ENCODE peak calls at places on chromosomes 2 and 18, in four cellular contexts. L, U, D and A are unnamed samples.
A peak's percentile ranks its signal among the peaks of the same experiment; 100 is the strongest.

GRCh38 chr2:239444626-239445625 is 44.1 kb upstream of the HDAC4 start:
- DNase-seq in L (no peak), U (no peak), D (no peak), A (peak; percentile 94)

GRCh38 chr2:55115795-55116597 is 65.7 kb upstream of the RTN4 start:
- DNase-seq in L (no peak), U (peak; percentile 47), D (no peak), A (no peak)

GRCh38 chr2:240463274-240463865 is 27.9 kb downstream of the GPC1 start:
- DNase-seq in L (no peak), U (no peak), D (no peak), A (no peak)

GRCh38 chr2:165864353-165864752 is 70.3 kb upstream of the GALNT3 start:
- DNase-seq in L (no peak), U (no peak), D (no peak), A (no peak)

GRCh38 chr2:85601771-85602475 is 575 bp downstream of the TMEM150A start:
- DNase-seq in L (peak; percentile 58), U (peak; percentile 44), D (no peak), A (peak; percentile 61)

GRCh38 chr2:144477281-144477942 is 42.5 kb downstream of the ZEB2 start:
- DNase-seq in L (no peak), U (no peak), D (no peak), A (no peak)

GRCh38 chr2:85924522-85924921 is 35.7 kb upstream of the ST3GAL5 start:
- DNase-seq in L (no peak), U (no peak), D (no peak), A (no peak)

GRCh38 chr18:63505566-63506335 is 29.0 kb downstream of the SERPINB5 start:
- DNase-seq in L (peak; percentile 75), U (peak; percentile 34), D (no peak), A (peak; percentile 13)

GRCh38 chr2:70570041-70570661 is 16.5 kb upstream of the TGFA start:
- DNase-seq in L (peak; percentile 42), U (no peak), D (no peak), A (peak; percentile 65)

GRCh38 chr2:72034353-72035095 is 113.1 kb downstream of the CYP26B1 start:
- DNase-seq in L (no peak), U (no peak), D (no peak), A (no peak)

GRCh38 chr2:173027181-173028128 is 48.2 kb upstream of the MAP3K20 start:
- DNase-seq in L (peak; percentile 88), U (peak; percentile 84), D (peak; percentile 41), A (peak; percentile 79)

GRCh38 chr2:10257036-10257435 is 45.7 kb upstream of the HPCAL1 start:
- DNase-seq in L (peak; percentile 7), U (no peak), D (no peak), A (no peak)

GRCh38 chr18:57518533-57518932 is 68.0 kb downstream of the FECH start:
- DNase-seq in L (no peak), U (no peak), D (no peak), A (no peak)

GRCh38 chr2:240569523-240569997 is 1.3 kb downstream of the RNPEPL1 start:
- DNase-seq in L (peak; percentile 7), U (no peak), D (no peak), A (no peak)

GRCh38 chr2:2254206-2254605 is 76.9 kb downstream of the MYT1L start:
- DNase-seq in L (no peak), U (no peak), D (no peak), A (no peak)

GRCh38 chr18:40019797-40020392 is 1935.1 kb upstream of the PIK3C3 start:
- DNase-seq in L (no peak), U (no peak), D (no peak), A (no peak)

GRCh38 chr18:39453882-39454281 is 1888.3 kb upstream of the CELF4 start:
- DNase-seq in L (no peak), U (no peak), D (no peak), A (peak; percentile 30)

GRCh38 chr2:176685908-176686307 is 416.7 kb downstream of the MTX2 start:
- DNase-seq in L (no peak), U (no peak), D (no peak), A (no peak)

GRCh38 chr2:11692966-11693521 is 23.0 kb upstream of the NTSR2 start:
- DNase-seq in L (peak; percentile 67), U (peak; percentile 76), D (no peak), A (peak; percentile 84)

GRCh38 chr2:231530099-231531085 is at the start of gene NMUR1:
- DNase-seq in L (peak; percentile 72), U (peak; percentile 84), D (no peak), A (no peak)

GRCh38 chr2:239021651-239022436 is 174.0 kb downstream of the TWIST2 start:
- DNase-seq in L (no peak), U (no peak), D (no peak), A (no peak)

GRCh38 chr2:11377915-11378649 is 33.6 kb upstream of the ROCK2 start:
- DNase-seq in L (no peak), U (no peak), D (peak; percentile 61), A (no peak)

GRCh38 chr2:230908094-230908594 is 16.9 kb downstream of the GPR55 start:
- DNase-seq in L (no peak), U (no peak), D (no peak), A (no peak)

GRCh38 chr2:25794544-25795276 is 83.6 kb downstream of the ASXL2 start:
- DNase-seq in L (no peak), U (no peak), D (peak; percentile 16), A (no peak)

GRCh38 chr2:59752512-59752911 is 800.9 kb downstream of the BCL11A start:
- DNase-seq in L (no peak), U (no peak), D (no peak), A (no peak)

GRCh38 chr2:59761966-59762365 is 791.5 kb downstream of the BCL11A start:
- DNase-seq in L (no peak), U (no peak), D (no peak), A (peak; percentile 43)

GRCh38 chr2:59754336-59754735 is 799.1 kb downstream of the BCL11A start:
- DNase-seq in L (peak; percentile 76), U (no peak), D (no peak), A (no peak)

DNA sequence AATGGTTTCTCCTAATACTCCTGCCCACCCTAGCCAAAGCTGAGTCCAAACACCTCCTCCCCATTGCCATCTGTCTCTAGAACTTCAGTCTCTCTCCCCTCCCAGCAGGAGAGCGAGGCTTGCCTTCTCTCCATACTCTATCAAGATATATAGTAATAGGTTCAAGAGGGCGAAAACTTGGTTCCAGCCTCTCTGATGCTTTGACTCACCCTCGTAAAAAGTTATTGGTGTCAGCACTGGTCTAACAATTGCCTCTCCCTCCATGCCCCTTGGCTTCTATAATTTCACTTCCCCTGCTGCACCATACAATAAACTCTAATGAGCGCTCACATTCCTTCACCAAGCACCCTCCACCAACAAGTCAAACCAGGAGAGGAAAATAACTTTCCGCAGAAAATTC is 797.3 kb downstream of the BCL11A start:
- DNase-seq in L (no peak), U (no peak), D (no peak), A (no peak)
- TF ChIP-seq CREM in L (no peak), U (no peak), D (no peak), A (no peak)

GRCh38 chr2:96088340-96089335 is 27.7 kb downstream of the ADRA2B start:
- DNase-seq in L (peak; percentile 5), U (no peak), D (no peak), A (no peak)
- TF ChIP-seq CREM in L (no peak), U (no peak), D (no peak), A (no peak)

GRCh38 chr2:212448698-212449097 is 89.9 kb downstream of the ERBB4 start:
- DNase-seq in L (no peak), U (no peak), D (no peak), A (peak; percentile 84)

GRCh38 chr2:212454149-212454548 is 84.5 kb downstream of the ERBB4 start:
- DNase-seq in L (no peak), U (no peak), D (no peak), A (no peak)

GRCh38 chr2:212451786-212452200 is 86.8 kb downstream of the ERBB4 start:
- DNase-seq in L (no peak), U (no peak), D (no peak), A (peak; percentile 99)
- TF ChIP-seq CREM in L (no peak), U (no peak), D (no peak), A (no peak)

GRCh38 chr2:150882751-150883520 is 378.7 kb downstream of the RBM43 start:
- DNase-seq in L (no peak), U (no peak), D (no peak), A (no peak)

GRCh38 chr2:150880986-150881385 is 380.7 kb downstream of the RBM43 start:
- DNase-seq in L (no peak), U (no peak), D (no peak), A (no peak)

GRCh38 chr2:150876201-150877085 is 385.2 kb downstream of the RBM43 start:
- DNase-seq in L (no peak), U (no peak), D (no peak), A (no peak)

GRCh38 chr2:150883521-150883895 is 378.2 kb downstream of the RBM43 start:
- DNase-seq in L (no peak), U (no peak), D (no peak), A (no peak)

DNA sequence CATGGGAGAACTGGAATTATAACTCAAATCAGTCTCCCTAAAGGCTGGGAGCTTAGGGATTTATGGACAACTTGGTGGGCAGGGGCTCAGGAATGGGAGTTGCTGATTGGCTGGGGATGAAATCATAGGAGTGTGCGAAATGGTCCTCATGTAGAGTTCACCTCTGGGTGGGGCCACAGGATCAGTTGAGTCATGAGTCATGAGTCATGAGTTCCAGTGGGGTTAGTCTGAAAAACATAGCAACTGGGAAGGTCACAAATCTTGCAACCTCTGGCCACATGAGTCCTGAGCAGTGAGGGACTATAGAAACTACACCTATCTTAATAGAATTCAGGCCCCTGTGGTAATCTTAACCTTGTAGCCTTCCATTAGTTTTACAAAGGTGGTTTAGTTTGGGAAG is 383.3 kb downstream of the RBM43 start:
- DNase-seq in L (no peak), U (no peak), D (no peak), A (peak; percentile 13)
- TF ChIP-seq CREM in L (no peak), U (no peak), D (no peak), A (no peak)

DNA sequence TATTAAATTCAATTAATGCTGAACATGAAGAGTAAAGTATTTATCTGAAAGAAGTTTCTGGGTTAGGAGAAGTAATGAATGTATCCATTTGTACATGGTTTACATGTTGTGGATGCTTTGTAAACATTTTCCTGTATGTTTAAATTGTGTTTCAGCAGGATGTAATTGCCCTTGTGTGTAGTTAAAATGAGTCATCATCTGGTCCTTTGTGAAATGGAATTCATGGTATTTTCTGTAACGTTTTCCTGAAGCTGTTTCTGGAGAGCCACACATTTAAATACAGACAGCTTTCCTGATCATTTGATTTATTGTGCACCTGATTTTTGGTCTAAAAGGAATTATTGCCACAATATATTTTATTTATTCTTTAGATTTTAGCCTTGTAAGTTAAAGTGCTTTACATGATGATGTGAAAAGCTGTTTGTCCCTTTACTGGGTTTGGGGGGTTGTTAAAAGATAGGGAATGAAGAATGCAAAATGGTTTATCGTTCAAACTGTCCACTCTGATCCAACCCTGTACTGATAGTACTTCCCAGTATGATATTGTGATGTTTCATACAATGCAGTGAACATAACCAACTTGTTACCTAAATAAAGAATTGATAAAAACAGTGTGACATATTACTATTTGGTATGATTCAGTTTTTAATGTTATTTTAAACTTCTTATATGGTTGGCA is 41.7 kb upstream of the SLC3A1 start:
- DNase-seq in L (no peak), U (no peak), D (no peak), A (peak; percentile 79)
- TF ChIP-seq CREM in L (no peak), U (no peak), D (no peak), A (no peak)

GRCh38 chr2:99472327-99472960 is 17.4 kb downstream of the REV1 start:
- DNase-seq in L (no peak), U (no peak), D (no peak), A (no peak)
- TF ChIP-seq CREM in L (no peak), U (no peak), D (no peak), A (no peak)

GRCh38 chr18:49250819-49251388 is 209.5 kb downstream of the DYM start:
- DNase-seq in L (no peak), U (no peak), D (no peak), A (peak; percentile 23)
- TF ChIP-seq CREM in L (no peak), U (no peak), D (no peak), A (no peak)